ENCODE peak calls at places on chromosomes 13 and 19, in seven cellular contexts. E is AG04450, Z is pancreas, Y is ascending aorta, T is breast epithelium, A is upper lobe of left lung, D is esophagus squamous epithelium. C is an unnamed sample.

GRCh38 chr13:71864981-71865857 is 1.8 kb downstream of the DACH1 start:
- DNase-seq in E (no peak), Z (peak; percentile 83), Y (peak; percentile 63), T (no peak), A (peak; percentile 87), D (no peak), C (peak; percentile 35)

GRCh38 chr13:93769126-93769525 is 542.5 kb downstream of the GPC6 start:
- DNase-seq in E (no peak), Z (no peak), Y (no peak), T (no peak), A (no peak), D (no peak), C (no peak)

GRCh38 chr13:77112961-77113360 is 86.0 kb upstream of the FBXL3 start:
- DNase-seq in E (no peak), Z (no peak), Y (no peak), T (no peak), A (no peak), D (no peak), C (no peak)

GRCh38 chr13:44374348-44374712 is 706 bp downstream of the SERP2 start:
- DNase-seq in E (no peak), Z (no peak), Y (no peak), T (no peak), A (no peak), D (no peak), C (no peak)

GRCh38 chr13:110924639-110924934 is 9.7 kb upstream of the ANKRD10 start:
- DNase-seq in E (no peak), Z (no peak), Y (no peak), T (no peak), A (no peak), D (no peak), C (no peak)

GRCh38 chr19:4391701-4392543 is 8.4 kb downstream of the SH3GL1 start:
- DNase-seq in E (no peak), Z (no peak), Y (peak; percentile 73), T (no peak), A (no peak), D (no peak), C (no peak)

GRCh38 chr13:73715114-73715909 is 418.9 kb downstream of the KLF12 start:
- DNase-seq in E (no peak), Z (no peak), Y (no peak), T (no peak), A (no peak), D (no peak), C (no peak)

GRCh38 chr19:57558525-57558924 is 1.1 kb downstream of the ZNF550 start:
- DNase-seq in E (no peak), Z (no peak), Y (no peak), T (no peak), A (no peak), D (no peak), C (no peak)

GRCh38 chr13:26811636-26812035 is 51.0 kb upstream of the GPR12 start:
- DNase-seq in E (no peak), Z (no peak), Y (no peak), T (no peak), A (no peak), D (no peak), C (no peak)

GRCh38 chr19:16928351-16928750 is 39.6 kb downstream of the F2RL3 start:
- DNase-seq in E (no peak), Z (no peak), Y (no peak), T (no peak), A (no peak), D (no peak), C (no peak)

GRCh38 chr19:14890616-14891379 is 4.9 kb upstream of the OR7A17 start:
- DNase-seq in E (no peak), Z (no peak), Y (no peak), T (no peak), A (no peak), D (no peak), C (no peak)
- H3K27me3 ChIP-seq in E (no peaks in the 10 kb centered on the region), Z (no peaks in the 10 kb centered on the region), Y (no peaks in the 10 kb centered on the region), T (no peaks in the 10 kb centered on the region), A (no peaks in the 10 kb centered on the region), D (peaks cover 32% of the 10 kb centered on the region), C (peaks cover 6% of the 10 kb centered on the region)

DNA sequence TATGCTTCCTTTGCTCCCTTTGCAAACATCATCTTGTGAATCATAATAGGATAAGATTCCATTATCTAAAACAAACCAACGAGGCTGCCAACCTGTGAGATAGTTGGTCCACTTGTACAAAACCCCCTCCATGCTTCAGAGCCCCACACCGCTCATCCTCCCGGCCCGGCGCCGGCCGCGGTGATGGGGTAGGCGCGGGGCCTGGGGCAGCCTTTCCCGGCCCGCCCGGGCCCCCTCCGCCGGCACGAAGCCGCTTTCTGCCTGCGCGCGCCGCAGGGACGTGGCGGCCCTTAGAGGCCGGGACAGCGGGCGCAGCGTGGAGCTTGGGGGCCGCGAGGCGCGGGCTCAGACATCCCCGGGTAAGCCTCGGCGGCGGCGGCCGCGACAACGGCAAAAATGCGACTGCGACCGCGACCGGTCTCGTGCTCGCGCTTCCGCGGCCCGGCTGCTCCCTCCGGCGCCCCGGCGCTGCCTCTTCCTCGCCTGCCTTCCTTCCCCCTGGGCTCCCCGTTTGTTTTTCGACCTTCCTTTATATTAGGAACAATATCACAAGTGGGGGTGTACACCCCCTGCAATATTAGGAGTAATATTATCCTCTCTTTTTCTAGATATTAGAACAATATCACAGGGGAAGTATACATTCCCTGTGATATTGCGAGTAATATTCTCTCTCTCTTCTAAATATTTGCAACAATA is 54.0 kb upstream of the CEACAM21 start:
- DNase-seq in E (no peak), Z (no peak), Y (no peak), T (no peak), A (peak; percentile 90), D (no peak), C (no peak)
- H3K27me3 ChIP-seq in E (peaks cover 39% of the 10 kb centered on the region), Z (no peaks in the 10 kb centered on the region), Y (no peaks in the 10 kb centered on the region), T (no peaks in the 10 kb centered on the region), A (peaks cover 4% of the 10 kb centered on the region), D (peaks cover 98% of the 10 kb centered on the region), C (peaks cover 71% of the 10 kb centered on the region)

DNA sequence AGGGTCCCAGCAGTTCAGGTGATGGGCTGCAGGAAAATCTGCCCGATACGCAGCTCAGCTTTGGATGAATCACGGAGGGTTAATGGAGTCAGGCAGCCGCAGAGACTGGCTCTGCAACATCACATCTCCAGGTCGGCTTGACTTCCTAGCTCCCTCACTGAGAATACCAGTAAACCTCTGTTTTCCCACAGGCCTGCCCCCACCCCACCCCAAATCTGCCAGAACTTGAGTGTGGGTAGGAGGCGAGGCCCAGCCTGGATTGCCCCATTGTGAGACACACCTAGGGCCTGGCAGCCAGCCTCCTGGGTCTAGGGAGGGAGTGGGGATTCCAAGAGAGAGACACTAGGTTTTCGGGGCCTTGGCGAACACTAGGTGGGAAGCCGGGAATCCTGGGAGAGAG is 3.7 kb upstream of the KRTDAP start:
- DNase-seq in E (no peak), Z (no peak), Y (no peak), T (no peak), A (no peak), D (no peak), C (no peak)
- H3K27me3 ChIP-seq in E (peaks cover 10% of the 10 kb centered on the region), Z (no peaks in the 10 kb centered on the region), Y (no peaks in the 10 kb centered on the region), T (no peaks in the 10 kb centered on the region), A (no peaks in the 10 kb centered on the region), D (peaks cover 51% of the 10 kb centered on the region), C (peaks cover 18% of the 10 kb centered on the region)

GRCh38 chr13:33128134-33128533 is 111.9 kb downstream of the KL start:
- DNase-seq in E (no peak), Z (no peak), Y (no peak), T (no peak), A (no peak), D (no peak), C (no peak)
- H3K27me3 ChIP-seq in E (no peaks in the 10 kb centered on the region), Z (no peaks in the 10 kb centered on the region), Y (no peaks in the 10 kb centered on the region), T (no peaks in the 10 kb centered on the region), A (no peaks in the 10 kb centered on the region), D (no peaks in the 10 kb centered on the region), C (no peaks in the 10 kb centered on the region)

GRCh38 chr13:27911499-27911898 is 8.3 kb upstream of the PDX1 start:
- DNase-seq in E (no peak), Z (no peak), Y (no peak), T (no peak), A (no peak), D (no peak), C (no peak)
- H3K27me3 ChIP-seq in E (peaks cover 15% of the 10 kb centered on the region), Z (no peaks in the 10 kb centered on the region), Y (no peaks in the 10 kb centered on the region), T (no peaks in the 10 kb centered on the region), A (peaks cover 19% of the 10 kb centered on the region), D (peaks cover 100% of the 10 kb centered on the region), C (peaks cover 13% of the 10 kb centered on the region)

GRCh38 chr13:29996316-29996715 is 145.9 kb upstream of the UBL3 start:
- DNase-seq in E (no peak), Z (no peak), Y (no peak), T (no peak), A (no peak), D (no peak), C (no peak)

GRCh38 chr13:29993196-29993595 is 142.8 kb upstream of the UBL3 start:
- DNase-seq in E (no peak), Z (no peak), Y (no peak), T (no peak), A (no peak), D (no peak), C (no peak)

GRCh38 chr13:29994911-29995601 is 144.6 kb upstream of the UBL3 start:
- DNase-seq in E (no peak), Z (no peak), Y (no peak), T (no peak), A (no peak), D (no peak), C (no peak)

GRCh38 chr13:29991343-29991742 is 140.9 kb upstream of the UBL3 start:
- DNase-seq in E (peak; percentile 48), Z (no peak), Y (no peak), T (no peak), A (no peak), D (no peak), C (peak; percentile 57)

GRCh38 chr13:29993716-29994488 is 143.5 kb upstream of the UBL3 start:
- DNase-seq in E (peak; percentile 64), Z (no peak), Y (no peak), T (no peak), A (peak; percentile 16), D (no peak), C (no peak)
- H3K27me3 ChIP-seq in E (no peaks in the 10 kb centered on the region), Z (no peaks in the 10 kb centered on the region), Y (no peaks in the 10 kb centered on the region), T (no peaks in the 10 kb centered on the region), A (no peaks in the 10 kb centered on the region), D (peaks cover 7% of the 10 kb centered on the region), C (no peaks in the 10 kb centered on the region)

DNA sequence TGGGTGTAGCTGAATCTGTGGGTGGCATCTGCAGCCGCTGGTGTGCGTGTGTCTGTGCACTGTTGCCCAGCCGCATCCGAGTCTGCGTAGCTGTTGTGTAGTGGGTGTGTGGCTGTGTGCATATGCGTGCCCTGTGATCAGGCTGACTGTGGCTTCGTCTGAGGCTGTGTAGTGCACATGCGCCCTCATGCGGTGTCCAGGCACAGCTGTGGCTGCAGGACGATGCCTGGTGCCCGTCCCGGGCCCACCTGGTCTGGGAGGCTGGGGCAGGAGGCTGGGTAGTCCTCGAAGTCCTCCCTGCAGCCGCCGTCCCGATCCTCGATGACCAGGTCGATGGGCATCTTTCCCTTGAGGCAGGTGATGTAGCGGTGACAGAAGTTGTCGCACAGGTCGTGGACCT is 4.9 kb downstream of the MEIS3 start:
- DNase-seq in E (no peak), Z (peak; percentile 67), Y (no peak), T (no peak), A (peak; percentile 79), D (no peak), C (no peak)
- H3K27me3 ChIP-seq in E (peaks cover 1% of the 10 kb centered on the region), Z (no peaks in the 10 kb centered on the region), Y (no peaks in the 10 kb centered on the region), T (peaks cover 2% of the 10 kb centered on the region), A (peaks cover 25% of the 10 kb centered on the region), D (peaks cover 79% of the 10 kb centered on the region), C (no peaks in the 10 kb centered on the region)

DNA sequence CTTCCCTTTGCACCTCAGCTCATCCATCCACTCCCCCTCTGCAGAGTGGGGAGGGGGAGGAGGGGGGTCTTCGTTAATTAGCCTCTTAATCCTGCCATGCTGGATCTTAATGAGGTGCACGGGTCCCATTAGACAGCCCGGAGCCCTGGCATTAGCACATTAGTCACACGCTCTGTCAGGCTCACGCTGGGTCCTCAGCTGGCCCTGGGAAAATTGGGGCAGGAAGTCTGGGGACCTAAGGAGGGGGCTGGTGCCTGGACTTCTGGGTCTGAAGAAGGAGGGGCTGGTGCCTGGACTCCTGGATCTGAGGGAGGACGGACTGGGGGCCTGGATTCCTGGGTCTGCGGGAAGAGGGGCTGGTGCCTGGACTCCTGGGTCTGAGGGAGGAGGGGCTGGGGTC is 444 bp upstream of the NCCRP1 start:
- DNase-seq in E (no peak), Z (peak; percentile 62), Y (no peak), T (no peak), A (no peak), D (no peak), C (no peak)
- H3K27me3 ChIP-seq in E (peaks cover 45% of the 10 kb centered on the region), Z (no peaks in the 10 kb centered on the region), Y (peaks cover 13% of the 10 kb centered on the region), T (no peaks in the 10 kb centered on the region), A (peaks cover 10% of the 10 kb centered on the region), D (peaks cover 71% of the 10 kb centered on the region), C (peaks cover 49% of the 10 kb centered on the region)